ENCODE peak calls at places on chromosomes 2 and 18, in four cellular contexts. One of them, this sample, is unnamed.

GRCh38 chr18:62512996-62513395 is 9.8 kb upstream of the ZCCHC2 start:
- DNase-seq in MV-4-11: no peak
- DNase-seq in T-cell: no peak
- DNase-seq in endothelial cell of umbilical vein: no peak
- DNase-seq in this sample: no peak

GRCh38 chr2:100554788-100555407 is 7.9 kb upstream of the PDCL3 start:
- DNase-seq in T-cell: peak
- DNase-seq in MV-4-11: peak
- DNase-seq in endothelial cell of umbilical vein: no peak
- DNase-seq in this sample: peak

GRCh38 chr2:46826898-46827245 is 88.7 kb downstream of the MCFD2 start:
- DNase-seq in endothelial cell of umbilical vein: no peak
- DNase-seq in T-cell: no peak
- DNase-seq in MV-4-11: no peak
- DNase-seq in this sample: no peak

GRCh38 chr2:96258393-96259022 is 7.3 kb downstream of the TMEM127 start:
- DNase-seq in endothelial cell of umbilical vein: no peak
- DNase-seq in MV-4-11: no peak
- DNase-seq in T-cell: no peak
- DNase-seq in this sample: no peak

GRCh38 chr2:169705927-169706326 is 11.7 kb downstream of the PHOSPHO2 start:
- DNase-seq in T-cell: no peak
- DNase-seq in MV-4-11: no peak
- DNase-seq in endothelial cell of umbilical vein: peak
- DNase-seq in this sample: no peak

GRCh38 chr18:45521151-45521550 is 94.1 kb upstream of the SLC14A2 start:
- DNase-seq in T-cell: no peak
- DNase-seq in MV-4-11: no peak
- DNase-seq in endothelial cell of umbilical vein: no peak
- DNase-seq in this sample: no peak

GRCh38 chr2:42976400-42976799 is 184.0 kb upstream of the HAAO start:
- DNase-seq in MV-4-11: no peak
- DNase-seq in T-cell: no peak
- DNase-seq in endothelial cell of umbilical vein: no peak
- DNase-seq in this sample: no peak

GRCh38 chr2:236257575-236257974 is 6.6 kb downstream of the ASB18 start:
- DNase-seq in MV-4-11: no peak
- DNase-seq in endothelial cell of umbilical vein: no peak
- DNase-seq in T-cell: no peak
- DNase-seq in this sample: no peak

GRCh38 chr2:97645112-97645699 is 656 bp upstream of the COX5B start:
- DNase-seq in endothelial cell of umbilical vein: no peak
- DNase-seq in MV-4-11: peak
- DNase-seq in T-cell: no peak
- DNase-seq in this sample: peak

GRCh38 chr18:59921384-59921891 is 21.6 kb downstream of the PMAIP1 start:
- DNase-seq in MV-4-11: peak
- DNase-seq in T-cell: peak
- DNase-seq in endothelial cell of umbilical vein: no peak
- DNase-seq in this sample: peak

GRCh38 chr2:39504790-39505335 is 67.8 kb upstream of the MAP4K3 start:
- DNase-seq in MV-4-11: no peak
- DNase-seq in T-cell: no peak
- DNase-seq in endothelial cell of umbilical vein: peak
- DNase-seq in this sample: no peak

GRCh38 chr2:219084791-219085190 is 24.1 kb upstream of the IHH start:
- DNase-seq in endothelial cell of umbilical vein: no peak
- DNase-seq in T-cell: no peak
- DNase-seq in MV-4-11: no peak
- DNase-seq in this sample: no peak

GRCh38 chr2:204078003-204078698 is 141.6 kb downstream of the ICOS start:
- DNase-seq in MV-4-11: no peak
- DNase-seq in T-cell: no peak
- DNase-seq in endothelial cell of umbilical vein: no peak
- DNase-seq in this sample: no peak

GRCh38 chr18:79425573-79425895 is 29.8 kb downstream of the NFATC1 start:
- DNase-seq in T-cell: no peak
- DNase-seq in endothelial cell of umbilical vein: no peak
- DNase-seq in MV-4-11: no peak
- DNase-seq in this sample: no peak

GRCh38 chr2:176435691-176436215 is 166.5 kb downstream of the MTX2 start:
- DNase-seq in MV-4-11: no peak
- DNase-seq in endothelial cell of umbilical vein: no peak
- DNase-seq in T-cell: no peak
- DNase-seq in this sample: no peak

GRCh38 chr18:48399303-48400075 is 9.7 kb downstream of the ZBTB7C start:
- DNase-seq in T-cell: no peak
- DNase-seq in MV-4-11: no peak
- DNase-seq in endothelial cell of umbilical vein: no peak
- DNase-seq in this sample: no peak

GRCh38 chr2:199458806-199459285 is 1.1 kb upstream of the SATB2 start:
- DNase-seq in T-cell: no peak
- DNase-seq in endothelial cell of umbilical vein: peak
- DNase-seq in MV-4-11: no peak
- DNase-seq in this sample: no peak

GRCh38 chr2:18966131-18966530 is 376.8 kb upstream of the NT5C1B start:
- DNase-seq in T-cell: no peak
- DNase-seq in endothelial cell of umbilical vein: no peak
- DNase-seq in MV-4-11: no peak
- DNase-seq in this sample: no peak

GRCh38 chr18:62460851-62461300 is 61.9 kb upstream of the ZCCHC2 start:
- DNase-seq in endothelial cell of umbilical vein: no peak
- DNase-seq in MV-4-11: peak
- DNase-seq in T-cell: no peak
- DNase-seq in this sample: peak